ENCODE peak calls at places on chromosomes 12 and 14, in four cellular contexts. V is GM23338; R is GM12878; C is CD8-positive, alpha-beta T cell. Z is an unnamed sample.

GRCh38 chr12:8823565-8824300 is 1.3 kb downstream of the A2ML1 start:
- DNase-seq in V (peak), R (no peak), C (no peak), Z (no peak)

GRCh38 chr14:89842852-89843251 is 111.7 kb downstream of the EFCAB11 start:
- DNase-seq in V (no peak), R (no peak), C (no peak), Z (no peak)

GRCh38 chr12:65765436-65765813 is 58.9 kb upstream of the HMGA2 start:
- DNase-seq in V (no peak), R (no peak), C (no peak), Z (no peak)

GRCh38 chr12:725076-725475 is 27.3 kb upstream of the WNK1 start:
- DNase-seq in V (no peak), R (no peak), C (no peak), Z (no peak)

GRCh38 chr14:84814391-84814790 is 715.6 kb upstream of the FLRT2 start:
- DNase-seq in V (no peak), R (no peak), C (no peak), Z (no peak)

GRCh38 chr14:36256131-36256801 is 64.2 kb downstream of the MBIP start:
- DNase-seq in V (no peak), R (no peak), C (no peak), Z (no peak)

GRCh38 chr14:94213021-94213420 is 38.9 kb downstream of the PPP4R4 start:
- DNase-seq in V (no peak), R (no peak), C (no peak), Z (no peak)

GRCh38 chr12:93149228-93149627 is 220.1 kb upstream of the EEA1 start:
- DNase-seq in V (no peak), R (no peak), C (no peak), Z (no peak)

GRCh38 chr12:64452559-64453329 is 824 bp downstream of the TBK1 start:
- DNase-seq in V (peak), R (no peak), C (no peak), Z (no peak)

GRCh38 chr12:96239711-96240234 is 45.6 kb downstream of the ELK3 start:
- DNase-seq in V (no peak), R (no peak), C (no peak), Z (no peak)

GRCh38 chr14:71410578-71411279 is 503.5 kb downstream of the PCNX1 start:
- DNase-seq in V (peak), R (no peak), C (no peak), Z (no peak)

GRCh38 chr14:71021347-71022014 is 114.2 kb downstream of the PCNX1 start:
- DNase-seq in V (no peak), R (no peak), C (no peak), Z (no peak)

GRCh38 chr12:5123921-5124320 is 80.2 kb downstream of the KCNA5 start:
- DNase-seq in V (no peak), R (no peak), C (no peak), Z (no peak)

GRCh38 chr12:6229224-6229748 is 29.1 kb downstream of the CD9 start:
- DNase-seq in V (no peak), R (no peak), C (no peak), Z (no peak)
- H3K27ac ChIP-seq in V (peak), R (no peak), C (no peak), Z (peak)

GRCh38 chr12:124395986-124396385 is 101.1 kb downstream of the RFLNA start:
- DNase-seq in V (no peak), R (no peak), C (no peak), Z (no peak)

GRCh38 chr12:124393831-124394230 is 98.9 kb downstream of the RFLNA start:
- DNase-seq in V (no peak), R (no peak), C (no peak), Z (no peak)

GRCh38 chr12:124392991-124393790 is 98.3 kb downstream of the RFLNA start:
- DNase-seq in V (no peak), R (no peak), C (no peak), Z (peak)

GRCh38 chr12:124395284-124395752 is 100.4 kb downstream of the RFLNA start:
- DNase-seq in V (no peak), R (no peak), C (no peak), Z (no peak)

GRCh38 chr12:124394462-124395128 is 99.7 kb downstream of the RFLNA start:
- DNase-seq in V (no peak), R (no peak), C (no peak), Z (no peak)
- H3K27ac ChIP-seq in V (no peak), R (no peak), C (no peak), Z (peak)

GRCh38 chr12:2963760-2964292 is 4.6 kb downstream of the TEAD4 start:
- DNase-seq in V (peak), R (no peak), C (no peak), Z (no peak)
- H3K27ac ChIP-seq in V (peak), R (no peak), C (no peak), Z (no peak)

GRCh38 chr12:3216726-3217682 is 139.8 kb downstream of the TSPAN9 start:
- DNase-seq in V (no peak), R (no peak), C (no peak), Z (no peak)

GRCh38 chr12:3218846-3219632 is 141.9 kb downstream of the TSPAN9 start:
- DNase-seq in V (no peak), R (no peak), C (no peak), Z (no peak)

GRCh38 chr12:3216097-3216496 is 138.9 kb downstream of the TSPAN9 start:
- DNase-seq in V (no peak), R (no peak), C (no peak), Z (no peak)

GRCh38 chr12:3217683-3218079 is 140.5 kb downstream of the TSPAN9 start:
- DNase-seq in V (no peak), R (no peak), C (no peak), Z (no peak)

DNA sequence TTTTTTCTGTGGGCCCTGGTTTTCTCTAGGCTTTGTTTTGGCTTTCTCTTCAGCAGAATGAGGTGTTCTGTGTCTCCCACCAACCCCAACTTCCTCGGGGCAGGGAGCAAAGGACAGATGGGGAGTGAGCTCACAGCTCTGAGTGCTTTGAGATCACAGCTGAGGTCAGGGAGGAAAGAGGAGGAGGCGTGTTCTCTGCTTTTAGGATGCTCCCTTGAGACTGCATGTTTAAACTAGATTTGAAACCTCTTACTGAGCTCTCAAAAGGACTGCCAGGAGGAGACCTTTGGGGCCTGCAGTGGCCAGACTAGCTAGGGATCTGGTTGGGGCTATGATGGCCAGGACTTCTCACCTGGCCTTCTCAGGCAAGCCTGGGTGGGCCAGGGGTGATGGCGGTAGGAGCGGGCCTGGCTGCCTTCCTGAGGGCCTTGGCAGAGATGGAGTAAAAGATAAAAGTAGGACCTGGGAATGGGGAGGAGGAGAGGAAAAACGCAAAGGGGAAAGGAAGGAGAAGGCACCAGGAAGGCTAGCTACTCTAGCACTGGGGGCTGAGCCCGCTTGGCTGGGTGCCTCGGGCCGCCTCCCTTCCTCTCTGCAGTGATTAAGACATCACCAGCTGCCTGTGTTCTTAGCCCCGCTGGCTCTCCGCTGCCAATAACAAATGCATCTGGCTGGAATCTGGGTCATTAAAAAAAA is 141.1 kb downstream of the TSPAN9 start:
- DNase-seq in V (no peak), R (no peak), C (no peak), Z (no peak)
- H3K27ac ChIP-seq in V (no peak), R (no peak), C (no peak), Z (no peak)

GRCh38 chr12:111886662-111887545 is 44.9 kb downstream of the MAPKAPK5 start:
- DNase-seq in V (no peak), R (no peak), C (no peak), Z (no peak)
- H3K27ac ChIP-seq in V (no peak), R (no peak), C (no peak), Z (no peak)

GRCh38 chr12:12660201-12660600 is 35.8 kb downstream of the GPR19 start:
- DNase-seq in V (no peak), R (no peak), C (no peak), Z (no peak)

GRCh38 chr12:12665194-12665593 is 30.8 kb downstream of the GPR19 start:
- DNase-seq in V (peak), R (no peak), C (no peak), Z (no peak)

GRCh38 chr12:12663644-12664294 is 32.2 kb downstream of the GPR19 start:
- DNase-seq in V (no peak), R (no peak), C (no peak), Z (no peak)

DNA sequence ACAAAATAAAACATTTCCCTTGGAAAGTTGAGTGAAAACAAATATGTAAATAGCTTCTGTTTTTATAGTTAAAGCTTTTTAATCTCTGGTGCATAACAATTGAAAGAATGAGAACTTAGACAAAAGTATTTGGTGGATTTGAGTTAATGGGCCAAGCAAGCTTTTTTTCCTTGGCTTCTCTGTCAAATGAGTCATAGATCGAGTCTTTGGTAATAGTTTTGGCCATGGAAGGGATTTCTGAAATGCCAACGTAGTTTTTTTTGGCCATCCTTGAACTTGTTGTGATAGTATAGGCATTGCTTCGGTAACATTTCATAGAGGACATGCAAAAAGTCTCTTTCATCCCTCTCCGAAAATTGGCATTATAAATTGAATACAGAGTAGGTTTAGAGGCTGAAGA is 34.9 kb downstream of the GPR19 start:
- DNase-seq in V (no peak), R (no peak), C (no peak), Z (no peak)
- H3K27ac ChIP-seq in V (peak), R (no peak), C (no peak), Z (no peak)

DNA sequence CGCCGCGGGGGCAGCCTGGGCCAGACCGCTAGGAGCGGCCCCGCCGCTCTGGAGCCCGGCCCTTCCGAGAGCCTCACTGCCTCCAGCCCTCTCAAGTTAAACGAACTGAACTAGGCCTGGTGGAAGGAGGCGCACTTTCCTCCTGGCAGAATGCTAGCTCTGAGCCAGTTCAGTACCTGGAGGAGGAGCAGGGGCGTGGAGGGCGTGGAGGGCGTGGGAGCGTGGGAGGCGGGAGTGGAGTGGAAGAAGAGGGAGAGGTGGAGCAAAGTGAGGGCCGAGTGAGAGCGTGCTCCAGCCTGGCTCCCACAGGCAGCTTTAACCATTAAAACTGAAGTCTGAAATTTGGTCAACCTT is 5.3 kb downstream of the LTB4R start:
- DNase-seq in V (no peak), R (no peak), C (no peak), Z (no peak)
- H3K27ac ChIP-seq in V (no peak), R (no peak), C (no peak), Z (no peak)